ENCODE peak calls at places on chromosomes 5 and 9, in six cellular contexts. L is AG09309, H is occipital lobe, Z is HuH-7, J is HepG2, N is neural crest cell. U is an unnamed sample.

GRCh38 chr9:31519826-31520225 is 864.6 kb upstream of the ACO1 start:
- DNase-seq in L (no peak), H (no peak), Z (no peak), J (no peak), N (no peak), U (no peak)

GRCh38 chr5:9165567-9165966 is 380.3 kb downstream of the SEMA5A start:
- DNase-seq in L (no peak), H (no peak), Z (no peak), J (no peak), N (no peak), U (no peak)

GRCh38 chr5:135434591-135435466 is 12.3 kb downstream of the DCANP1 start:
- DNase-seq in L (peak), H (no peak), Z (no peak), J (peak), N (no peak), U (no peak)

GRCh38 chr5:154430466-154430865 is 15.3 kb upstream of the SAP30L start:
- DNase-seq in L (no peak), H (no peak), Z (no peak), J (no peak), N (no peak), U (no peak)

GRCh38 chr5:30325795-30326194 is 867.7 kb upstream of the CDH6 start:
- DNase-seq in L (no peak), H (no peak), Z (no peak), J (no peak), N (no peak), U (no peak)

GRCh38 chr9:127126981-127127380 is 4.5 kb upstream of the ANGPTL2 start:
- DNase-seq in L (no peak), H (no peak), Z (no peak), J (no peak), N (no peak), U (no peak)

GRCh38 chr5:177429248-177430045 is 3.0 kb downstream of the GRK6 start:
- DNase-seq in L (no peak), H (peak), Z (no peak), J (no peak), N (no peak), U (no peak)

GRCh38 chr5:151611127-151611775 is 20.1 kb upstream of the FAT2 start:
- DNase-seq in L (no peak), H (no peak), Z (no peak), J (no peak), N (no peak), U (no peak)

GRCh38 chr9:131045300-131046092 is 36.5 kb downstream of the LAMC3 start:
- DNase-seq in L (no peak), H (no peak), Z (no peak), J (no peak), N (no peak), U (no peak)

U was measured in mesendoderm.